ENCODE peak calls at places on chromosome 12, in eight cellular contexts. X is esophagus muscularis mucosa, A is Peyer's patch, F is transverse colon, O is HepG2, G is A549, N is heart left ventricle, J is body of pancreas. E is an unnamed sample.

GRCh38 chr12:9699898-9700605 is 30.5 kb downstream of the CLEC2D start:
- DNase-seq in X (no peak), A (no peak), F (no peak), O (no peak), G (no peak), N (no peak), J (no peak), E (no peak)

GRCh38 chr12:125650587-125650986 is 585.4 kb downstream of the AACS start:
- DNase-seq in X (no peak), A (no peak), F (no peak), O (no peak), G (no peak), N (no peak), J (no peak), E (no peak)

GRCh38 chr12:14853966-14854365 is 10.6 kb upstream of the ART4 start:
- DNase-seq in X (no peak), A (no peak), F (no peak), O (no peak), G (no peak), N (no peak), J (no peak), E (no peak)

GRCh38 chr12:22812531-22812930 is 187.6 kb downstream of the ETNK1 start:
- DNase-seq in X (no peak), A (no peak), F (no peak), O (no peak), G (no peak), N (no peak), J (no peak), E (no peak)

GRCh38 chr12:25412735-25413134 is 140.3 kb downstream of the LMNTD1 start:
- DNase-seq in X (no peak), A (no peak), F (no peak), O (no peak), G (no peak), N (no peak), J (no peak), E (no peak)

GRCh38 chr12:50984899-50985298 is 32.6 kb downstream of the HIGD1C start:
- DNase-seq in X (no peak), A (no peak), F (no peak), O (no peak), G (no peak), N (no peak), J (no peak), E (no peak)

GRCh38 chr12:132527883-132528264 is 37.9 kb downstream of the FBRSL1 start:
- DNase-seq in X (no peak), A (no peak), F (no peak), O (no peak), G (no peak), N (no peak), J (no peak), E (no peak)

GRCh38 chr12:55619352-55620138 is 17.1 kb upstream of the OR10P1 start:
- DNase-seq in X (no peak), A (no peak), F (peak), O (peak), G (peak), N (peak), J (peak), E (no peak)

GRCh38 chr12:105317453-105317852 is 13.0 kb upstream of the C12orf75 start:
- DNase-seq in X (no peak), A (no peak), F (no peak), O (no peak), G (no peak), N (no peak), J (no peak), E (no peak)

GRCh38 chr12:58814036-58814435 is 106.3 kb downstream of the LRIG3 start:
- DNase-seq in X (no peak), A (no peak), F (no peak), O (no peak), G (no peak), N (no peak), J (no peak), E (no peak)

GRCh38 chr12:49585477-49586445 is 17.8 kb upstream of the MCRS1 start:
- DNase-seq in X (no peak), A (no peak), F (no peak), O (no peak), G (no peak), N (no peak), J (no peak), E (no peak)

GRCh38 chr12:83147341-83147740 is 460.6 kb downstream of the TMTC2 start:
- DNase-seq in X (no peak), A (no peak), F (no peak), O (no peak), G (no peak), N (no peak), J (no peak), E (no peak)

GRCh38 chr12:90947869-90948268 is 7.1 kb downstream of the CCER1 start:
- DNase-seq in X (no peak), A (no peak), F (no peak), O (no peak), G (no peak), N (no peak), J (no peak), E (no peak)

GRCh38 chr12:118035194-118036041 is 18.9 kb downstream of the RFC5 start:
- DNase-seq in X (no peak), A (no peak), F (peak), O (no peak), G (no peak), N (no peak), J (no peak), E (no peak)

GRCh38 chr12:236445-236844 is 22.5 kb upstream of the SLC6A12 start:
- DNase-seq in X (no peak), A (no peak), F (no peak), O (no peak), G (no peak), N (no peak), J (no peak), E (no peak)

GRCh38 chr12:53170876-53171724 is 9.4 kb upstream of the ZNF740 start:
- DNase-seq in X (no peak), A (no peak), F (no peak), O (no peak), G (no peak), N (no peak), J (no peak), E (no peak)

GRCh38 chr12:131860472-131861260 is 32.5 kb downstream of the MMP17 start:
- DNase-seq in X (no peak), A (peak), F (peak), O (peak), G (peak), N (no peak), J (peak), E (no peak)

GRCh38 chr12:32486158-32486557 is 86.8 kb downstream of the FGD4 start:
- DNase-seq in X (no peak), A (no peak), F (no peak), O (no peak), G (no peak), N (no peak), J (no peak), E (no peak)
- TF ChIP-seq POLR2A in X (no peak), A (peak), F (no peak), O (no peak), G (no peak), N (no peak), J (no peak), E (no peak)

GRCh38 chr12:32107376-32108267 is 975 bp downstream of the BICD1 start:
- DNase-seq in X (no peak), A (peak), F (peak), O (peak), G (peak), N (no peak), J (peak), E (no peak)

GRCh38 chr12:32104572-32105355 is 1.9 kb upstream of the BICD1 start:
- DNase-seq in X (no peak), A (no peak), F (no peak), O (no peak), G (no peak), N (no peak), J (no peak), E (no peak)

GRCh38 chr12:32106153-32106516 is 512 bp upstream of the BICD1 start:
- DNase-seq in X (no peak), A (no peak), F (no peak), O (no peak), G (no peak), N (no peak), J (no peak), E (no peak)

GRCh38 chr12:32108829-32109228 is 2.2 kb downstream of the BICD1 start:
- DNase-seq in X (no peak), A (no peak), F (no peak), O (no peak), G (no peak), N (no peak), J (no peak), E (no peak)

DNA sequence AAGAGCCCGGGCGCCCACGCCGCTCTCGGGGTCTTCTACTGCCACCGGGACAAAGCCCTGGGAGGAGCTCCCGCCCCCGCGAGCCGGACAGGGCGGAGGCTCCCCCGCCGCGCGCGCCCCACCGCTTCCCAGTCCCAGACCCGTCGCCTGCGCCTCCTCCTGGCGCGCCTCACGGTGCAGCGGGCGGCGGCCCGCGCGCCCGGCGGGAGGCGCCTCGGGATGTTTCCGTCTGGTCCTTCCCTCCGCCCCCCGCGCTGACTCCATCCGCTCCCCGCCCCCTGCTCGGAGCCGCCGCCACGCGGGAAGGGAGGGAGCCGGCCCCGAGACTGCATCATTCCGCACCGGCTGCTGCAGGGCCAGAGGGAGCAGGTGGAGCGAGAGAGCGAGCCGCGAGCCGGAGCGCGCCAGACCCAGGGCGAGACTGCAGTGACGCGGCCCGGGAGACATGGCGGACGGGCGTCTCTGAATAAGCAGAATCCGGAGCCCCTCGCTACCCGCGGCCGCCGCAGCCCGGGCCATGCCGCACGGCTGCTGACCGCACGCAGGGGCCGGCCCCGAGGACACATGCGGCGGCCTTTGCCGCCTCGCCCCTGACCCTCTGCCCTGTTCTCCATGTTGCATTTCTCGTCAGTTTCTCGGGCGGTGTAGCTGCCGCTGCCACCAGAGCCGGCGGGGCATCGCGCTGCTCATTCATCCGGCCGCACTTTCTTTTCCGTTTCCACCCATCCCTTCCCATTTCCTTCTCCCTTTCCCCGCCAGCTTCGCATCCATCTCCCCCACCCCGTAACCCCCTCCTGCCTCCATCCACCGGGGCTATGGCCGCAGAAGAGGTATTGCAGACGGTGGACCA is at the start of gene BICD1:
- DNase-seq in X (peak), A (peak), F (peak), O (peak), G (peak), N (peak), J (peak), E (peak)
- TF ChIP-seq POLR2A in X (peak), A (no peak), F (peak), O (peak), G (peak), N (no peak), J (peak), E (peak)

GRCh38 chr12:46265734-46266133 is 3.1 kb downstream of the SLC38A1 start:
- DNase-seq in X (no peak), A (no peak), F (no peak), O (no peak), G (no peak), N (no peak), J (no peak), E (no peak)
- TF ChIP-seq POLR2A in X (no peak), A (no peak), F (no peak), O (no peak), G (no peak), N (no peak), J (no peak), E (no peak)

GRCh38 chr12:122527478-122527944 is 462 bp downstream of the KNTC1 start:
- DNase-seq in X (no peak), A (no peak), F (peak), O (no peak), G (peak), N (no peak), J (no peak), E (no peak)

GRCh38 chr12:122528582-122528981 is 1.5 kb downstream of the KNTC1 start:
- DNase-seq in X (no peak), A (no peak), F (no peak), O (no peak), G (no peak), N (no peak), J (no peak), E (no peak)

GRCh38 chr12:122528992-122529391 is 1.9 kb downstream of the KNTC1 start:
- DNase-seq in X (no peak), A (no peak), F (no peak), O (no peak), G (no peak), N (no peak), J (no peak), E (no peak)

GRCh38 chr12:122523846-122524718 is 2.7 kb downstream of the RSRC2 start:
- DNase-seq in X (no peak), A (no peak), F (no peak), O (no peak), G (no peak), N (no peak), J (no peak), E (no peak)

GRCh38 chr12:122526683-122527477 is at the start of the genes KNTC1 and RSRC2:
- DNase-seq in X (peak), A (peak), F (peak), O (peak), G (peak), N (peak), J (peak), E (peak)
- TF ChIP-seq POLR2A in X (peak), A (peak), F (peak), O (peak), G (peak), N (no peak), J (peak), E (no peak)

DNA sequence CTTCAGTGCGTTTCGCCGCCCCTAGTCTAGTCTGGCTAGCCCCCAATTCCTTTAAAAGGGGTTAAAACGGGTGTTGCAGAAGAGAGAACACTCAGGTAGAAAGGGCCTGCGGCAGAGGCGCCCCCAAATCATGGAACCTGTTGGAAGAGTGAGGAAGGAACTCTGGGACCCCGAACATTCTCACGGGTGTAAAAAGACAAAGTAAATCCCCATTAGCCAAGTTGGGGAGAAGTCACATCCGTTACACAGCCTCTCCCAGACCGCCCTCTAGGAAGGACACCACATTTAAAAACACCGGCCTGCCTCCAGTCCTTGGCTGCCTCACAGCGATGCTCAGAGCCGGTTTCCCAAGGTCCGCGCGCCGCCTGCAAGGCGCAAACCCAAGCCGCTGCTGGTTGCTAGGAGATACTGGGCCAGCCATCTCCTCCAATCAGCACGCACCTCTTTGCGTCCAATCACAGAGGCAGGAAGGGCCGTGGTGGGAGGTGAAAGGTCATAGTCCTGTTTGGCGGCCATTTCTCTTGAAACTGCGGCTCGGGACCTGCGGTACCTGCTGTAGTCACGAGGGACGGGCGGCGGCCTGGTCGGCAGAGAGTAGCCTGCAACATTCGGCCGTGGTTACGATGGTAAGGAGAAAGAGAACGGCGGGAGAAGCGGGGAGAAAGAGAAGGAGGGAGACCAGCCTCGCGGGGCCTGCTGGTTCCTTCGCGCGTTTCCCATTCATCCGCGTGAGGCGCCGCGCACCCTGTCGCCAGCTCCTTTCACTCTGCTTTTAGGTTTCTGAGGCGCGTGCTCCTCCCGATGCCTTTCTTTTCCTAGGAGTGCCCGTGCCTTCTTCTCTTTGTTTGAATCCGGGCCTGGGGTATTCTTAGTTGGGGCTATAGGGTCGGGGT is at the start of gene SNRPF:
- DNase-seq in X (peak), A (peak), F (peak), O (peak), G (peak), N (peak), J (peak), E (no peak)
- TF ChIP-seq POLR2A in X (no peak), A (no peak), F (peak), O (peak), G (peak), N (no peak), J (peak), E (no peak)

DNA sequence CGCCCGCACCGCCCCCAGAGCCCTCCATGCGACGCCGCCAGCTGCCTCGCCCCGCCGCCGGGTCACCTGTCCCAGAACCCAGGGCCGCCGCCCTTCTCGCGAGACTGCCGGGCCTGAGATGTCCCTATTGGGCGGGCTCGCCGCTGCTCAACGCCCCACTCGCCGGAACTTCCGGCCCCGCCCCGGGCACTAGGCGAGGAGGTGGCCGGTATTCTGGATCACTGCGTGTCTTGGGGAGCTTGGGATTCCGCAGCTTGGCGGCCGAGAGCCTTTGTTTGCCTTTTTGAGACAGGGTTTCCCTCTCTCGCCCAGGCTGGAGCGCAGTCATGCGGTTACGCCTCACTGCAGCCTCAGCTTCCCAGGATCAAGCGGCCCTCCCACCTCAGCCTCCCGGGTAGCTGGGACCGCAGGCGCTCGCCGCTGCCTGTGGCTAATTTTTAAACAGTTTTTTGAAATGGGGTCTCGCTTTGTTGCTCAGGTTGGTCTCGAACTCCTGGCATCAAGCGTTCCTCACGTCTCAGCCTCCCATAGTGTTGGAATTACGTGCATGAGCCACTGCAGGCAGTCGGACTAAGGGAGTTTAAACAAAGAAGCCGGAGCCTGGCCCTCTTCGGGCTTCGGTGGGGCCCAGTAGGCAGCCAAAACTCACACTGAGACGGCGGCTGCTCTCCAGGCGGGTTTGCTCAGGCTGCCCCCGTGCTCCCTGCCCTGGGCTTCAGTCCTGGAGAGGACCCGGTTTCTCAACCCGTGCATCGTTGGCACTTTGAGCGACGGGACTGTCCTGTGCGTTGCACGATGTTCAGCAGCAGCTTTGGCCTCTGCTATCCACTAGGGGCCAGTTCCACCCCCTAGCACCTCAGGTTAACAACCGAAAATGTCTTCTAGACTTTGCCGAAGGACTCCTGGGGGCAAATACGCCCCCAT is at the start of gene SLC15A4:
- DNase-seq in X (peak), A (peak), F (peak), O (peak), G (peak), N (peak), J (peak), E (peak)
- TF ChIP-seq POLR2A in X (peak), A (peak), F (peak), O (peak), G (peak), N (peak), J (peak), E (peak)